ENCODE peak calls at places on chromosomes 12 and 14, in four cellular contexts. D is fibroblast of villous mesenchyme, Y is colonic mucosa, F is suprapubic skin. R is an unnamed sample.

GRCh38 chr12:62900686-62901272 is 34.2 kb downstream of the PPM1H start:
- DNase-seq in D (no peak), F (no peak), Y (no peak), R (no peak)

GRCh38 chr12:58781609-58782008 is 138.7 kb downstream of the LRIG3 start:
- DNase-seq in D (no peak), F (no peak), Y (no peak), R (no peak)

GRCh38 chr12:45660330-45660729 is 69.2 kb upstream of the ARID2 start:
- DNase-seq in D (peak), F (no peak), Y (no peak), R (peak)

GRCh38 chr14:67385618-67386017 is 25.5 kb downstream of the EIF2S1 start:
- DNase-seq in D (no peak), Y (no peak), F (no peak), R (no peak)

GRCh38 chr12:107656302-107656701 is 29.3 kb upstream of the PWP1 start:
- DNase-seq in D (no peak), F (no peak), Y (no peak), R (no peak)

GRCh38 chr14:102417646-102418045 is 54.9 kb downstream of the TECPR2 start:
- DNase-seq in D (no peak), F (no peak), Y (no peak), R (no peak)

GRCh38 chr12:72074956-72075355 is 136.3 kb downstream of the TPH2 start:
- DNase-seq in F (no peak), Y (no peak), D (no peak), R (no peak)

GRCh38 chr12:43694879-43695278 is 63.7 kb downstream of the PUS7L start:
- DNase-seq in D (no peak), Y (no peak), F (no peak), R (peak)

GRCh38 chr12:64390275-64390851 is at the start of gene C12orf56:
- DNase-seq in F (no peak), Y (peak), D (peak), R (peak)

GRCh38 chr14:50726372-50727107 is 58.4 kb upstream of the SAV1 start:
- DNase-seq in Y (no peak), D (peak), F (no peak), R (peak)

GRCh38 chr12:118103231-118103600 is 595 bp downstream of the VSIG10 start:
- DNase-seq in Y (peak), D (peak), F (peak), R (peak)

GRCh38 chr14:25034803-25035681 is 14.9 kb downstream of the STXBP6 start:
- DNase-seq in F (no peak), D (no peak), Y (peak), R (no peak)

GRCh38 chr12:63070709-63071108 is 80.3 kb downstream of the AVPR1A start:
- DNase-seq in F (no peak), Y (no peak), D (no peak), R (peak)

GRCh38 chr14:78530078-78530477 is 359.9 kb downstream of the NRXN3 start:
- DNase-seq in Y (no peak), F (no peak), D (peak), R (peak)

GRCh38 chr12:115437061-115437567 is 753.1 kb upstream of the TBX3 start:
- DNase-seq in Y (no peak), F (no peak), D (no peak), R (no peak)

GRCh38 chr14:52458721-52459085 is 93.6 kb downstream of the TXNDC16 start:
- DNase-seq in D (peak), F (no peak), Y (no peak), R (peak)

GRCh38 chr14:64012003-64012402 is 159.2 kb downstream of the SYNE2 start:
- DNase-seq in Y (no peak), F (no peak), D (no peak), R (no peak)

GRCh38 chr14:89378119-89378518 is 38.9 kb downstream of the FOXN3 start:
- DNase-seq in D (peak), Y (no peak), F (no peak), R (peak)

GRCh38 chr14:88481794-88482193 is 73.0 kb downstream of the PTPN21 start:
- DNase-seq in Y (no peak), D (no peak), F (no peak), R (peak)

GRCh38 chr14:23568600-23569310 is 1.2 kb upstream of the AP1G2 start:
- DNase-seq in Y (no peak), F (peak), D (no peak), R (peak)
- H3K4me3 ChIP-seq in Y (no peak), F (no peak), D (no peak), R (no peak)

GRCh38 chr12:52324068-52324444 is 2.9 kb upstream of the KRT83 start:
- DNase-seq in Y (no peak), D (no peak), F (peak), R (no peak)

GRCh38 chr12:52323416-52324067 is 2.3 kb upstream of the KRT83 start:
- DNase-seq in D (no peak), F (peak), Y (no peak), R (no peak)

GRCh38 chr12:52327830-52328500 is 6.8 kb upstream of the KRT83 start:
- DNase-seq in Y (no peak), D (no peak), F (no peak), R (no peak)

GRCh38 chr12:52331039-52331438 is 9.8 kb upstream of the KRT83 start:
- DNase-seq in F (no peak), D (no peak), Y (no peak), R (no peak)

GRCh38 chr12:52327086-52327829 is 6.1 kb upstream of the KRT83 start:
- DNase-seq in F (peak), Y (peak), D (peak), R (peak)
- TF ChIP-seq CTCF in F (peak), Y (peak), D (peak), R (peak)

GRCh38 chr12:95591731-95592130 is 40.5 kb upstream of the USP44 start:
- DNase-seq in Y (no peak), F (no peak), D (no peak), R (peak)
- H3K4me3 ChIP-seq in Y (no peak), F (no peak), D (no peak), R (no peak)

GRCh38 chr12:99600388-99600787 is 47.2 kb upstream of the GARIN6 start:
- DNase-seq in D (no peak), Y (no peak), F (no peak), R (no peak)

GRCh38 chr12:99596762-99597161 is 50.8 kb upstream of the GARIN6 start:
- DNase-seq in Y (no peak), D (no peak), F (no peak), R (no peak)

GRCh38 chr12:99598785-99599184 is 48.8 kb upstream of the GARIN6 start:
- DNase-seq in F (no peak), D (no peak), Y (no peak), R (no peak)
- TF ChIP-seq CTCF in F (no peak), D (no peak), Y (no peak), R (no peak)

GRCh38 chr12:50922820-50923219 is 29.5 kb upstream of the HIGD1C start:
- DNase-seq in F (no peak), Y (no peak), D (peak), R (peak)
- H3K4me3 ChIP-seq in F (peak), Y (no peak), D (no peak), R (no peak)

DNA sequence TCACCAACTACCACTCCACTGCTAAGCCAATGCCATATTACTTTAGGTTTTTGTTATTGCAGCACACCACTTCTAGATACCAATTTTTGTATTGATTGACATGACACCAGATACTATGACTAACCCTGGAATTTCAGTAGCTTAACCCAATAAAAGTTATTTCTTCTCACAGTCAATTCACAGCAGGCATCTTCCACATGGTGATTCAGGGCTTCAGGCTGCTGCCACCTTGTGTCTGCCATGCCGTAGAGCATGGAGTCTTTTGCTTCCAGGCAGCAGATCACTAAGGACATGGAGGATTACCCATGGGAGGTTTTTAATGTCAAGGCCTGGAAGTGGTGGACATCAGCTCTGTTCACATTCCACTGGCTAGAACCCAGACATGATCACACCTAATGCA is 56.4 kb upstream of the LTA4H start:
- DNase-seq in F (no peak), Y (no peak), D (no peak), R (peak)
- TF ChIP-seq CTCF in F (no peak), Y (no peak), D (no peak), R (peak)

DNA sequence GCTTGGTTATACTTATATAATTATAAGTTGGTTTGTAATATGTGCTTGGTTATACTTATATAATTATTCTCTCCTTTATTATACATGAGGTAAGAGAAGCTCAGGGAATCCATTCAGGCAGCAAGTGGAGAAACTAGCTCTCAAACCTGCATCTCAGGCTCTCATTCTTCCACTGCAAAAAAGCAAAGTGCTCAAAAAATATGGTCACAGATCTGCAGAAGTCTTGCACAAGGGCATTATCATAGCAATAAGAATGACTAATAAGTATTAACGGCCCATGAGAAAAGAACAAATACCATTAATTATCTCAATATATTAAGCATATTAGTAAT is 476 bp upstream of the TRAFD1 start:
- DNase-seq in Y (no peak), D (no peak), F (no peak), R (no peak)
- H3K4me3 ChIP-seq in Y (no peak), D (no peak), F (peak), R (peak)

GRCh38 chr14:69249603-69250002 is 10.4 kb upstream of the GALNT16 start:
- DNase-seq in D (no peak), Y (no peak), F (no peak), R (no peak)

GRCh38 chr14:69252851-69253250 is 7.1 kb upstream of the GALNT16 start:
- DNase-seq in D (no peak), Y (no peak), F (no peak), R (no peak)

GRCh38 chr14:69246331-69246730 is 13.6 kb upstream of the GALNT16 start:
- DNase-seq in F (no peak), Y (no peak), D (no peak), R (no peak)

GRCh38 chr14:69244946-69245345 is 15.0 kb upstream of the GALNT16 start:
- DNase-seq in F (no peak), D (no peak), Y (no peak), R (no peak)

DNA sequence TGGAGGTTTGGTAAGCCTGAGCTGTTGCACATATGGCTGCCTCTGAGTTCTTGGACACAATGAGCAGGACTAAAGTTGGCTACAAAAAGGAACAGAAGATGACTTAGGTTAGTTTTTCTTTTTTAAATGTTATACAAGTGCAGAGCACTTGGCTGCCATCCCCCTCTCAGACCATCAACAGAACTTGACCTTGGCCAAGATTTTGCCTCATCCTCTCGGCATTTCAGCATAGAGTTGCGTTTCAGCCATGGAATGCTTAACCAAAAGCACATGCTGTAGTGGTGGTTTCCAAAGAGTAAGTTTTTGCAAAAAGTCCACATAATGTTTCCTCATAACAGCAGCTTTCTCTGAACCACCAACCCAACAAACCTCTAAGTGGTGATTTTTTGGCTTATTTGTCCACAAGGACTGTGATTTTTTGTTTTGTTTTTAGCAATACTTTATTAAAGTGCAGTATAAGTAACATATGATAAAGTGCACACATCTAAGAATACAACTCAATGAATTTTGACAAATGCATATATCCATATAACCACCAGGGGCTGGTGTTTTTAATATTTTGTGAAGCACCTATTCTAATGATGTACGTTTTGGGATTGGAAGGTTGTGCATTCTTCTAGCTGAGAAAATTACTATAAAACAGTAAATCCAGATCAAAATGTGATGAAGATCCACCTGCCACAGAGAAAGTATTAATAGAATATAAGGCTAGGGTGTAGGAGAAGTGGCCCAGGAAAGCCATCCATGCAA is 12.1 kb upstream of the GALNT16 start:
- DNase-seq in F (peak), Y (no peak), D (peak), R (peak)
- TF ChIP-seq CTCF in F (no peak), Y (no peak), D (peak), R (peak)

GRCh38 chr12:47817272-47818006 is 2.3 kb downstream of the HDAC7 start:
- DNase-seq in Y (no peak), F (no peak), D (no peak), R (no peak)

GRCh38 chr12:47818382-47818700 is 1.4 kb downstream of the HDAC7 start:
- DNase-seq in Y (no peak), D (no peak), F (no peak), R (no peak)

GRCh38 chr12:47814539-47815170 is 5.0 kb downstream of the HDAC7 start:
- DNase-seq in Y (no peak), F (no peak), D (no peak), R (no peak)

GRCh38 chr12:47818007-47818376 is 1.7 kb downstream of the HDAC7 start:
- DNase-seq in F (no peak), D (no peak), Y (no peak), R (no peak)

DNA sequence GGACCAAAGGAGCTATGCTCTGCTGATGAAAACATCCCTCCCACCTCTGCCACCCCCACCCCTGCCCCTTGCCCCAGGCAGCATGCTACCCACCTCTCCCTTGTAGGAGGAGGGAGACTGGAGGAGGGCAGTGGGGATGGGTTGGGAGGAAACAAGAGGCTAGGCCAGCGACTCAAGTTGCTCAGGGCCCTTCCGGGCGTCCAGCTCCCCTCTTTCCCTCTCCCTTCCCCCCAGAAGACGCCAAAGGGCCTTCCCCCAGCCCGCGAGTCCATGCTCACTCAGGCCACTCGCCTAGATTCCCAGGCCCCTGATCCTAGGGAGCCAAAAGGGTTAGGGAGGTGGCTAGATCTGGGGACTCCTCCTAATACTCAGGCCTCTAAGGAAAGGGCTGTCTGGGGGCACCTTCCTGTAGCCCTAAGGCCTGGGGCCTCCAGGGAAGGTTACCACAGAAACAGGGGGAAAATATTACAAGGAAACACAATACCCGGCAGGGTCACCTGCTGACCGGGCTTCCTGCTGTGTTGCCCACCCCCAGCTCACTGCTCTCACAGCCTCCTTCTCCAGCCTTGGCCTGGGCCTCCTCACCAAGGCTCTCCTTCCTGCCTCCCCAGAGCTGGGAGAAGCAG is 2.9 kb downstream of the HDAC7 start:
- DNase-seq in Y (no peak), D (peak), F (no peak), R (peak)
- H3K4me3 ChIP-seq in Y (peak), D (peak), F (peak), R (peak)

GRCh38 chr14:93034671-93034994 is 81.1 kb downstream of the ITPK1 start:
- DNase-seq in Y (no peak), F (no peak), D (no peak), R (no peak)
- TF ChIP-seq CTCF in Y (no peak), F (no peak), D (no peak), R (no peak)

R was measured in choroid plexus epithelial cell.